ENCODE peak calls at places on chromosomes 1 and 21, in ten cellular contexts. G is HEK293T; I is lower lobe of right lung; Z is A172; W is activated effector memory CD4-positive, alpha-beta T cell treated with anti-CD3 and anti-CD28 coated beads, Interleukin-2, amount 50 U/mL, for 16 hours; T is COR-L47; U is psoas muscle; J is activated CD4-positive, alpha-beta T cell treated with anti-CD3 and anti-CD28 coated beads, Interleukin-2, amount 50 U/mL, for 1 hour; N is GM12891; K is NT2/D1. S is an unnamed sample.

GRCh38 chr21:33975548-33976081 is 60.0 kb upstream of the ATP5PO start:
- DNase-seq in G (no peak), T (no peak), Z (peak), K (no peak), I (no peak), U (no peak), J (peak), N (peak), W (peak), S (no peak)

GRCh38 chr1:169102567-169102966 is 3.9 kb upstream of the ATP1B1 start:
- DNase-seq in J (no peak), N (no peak), T (peak), Z (peak), U (no peak), K (no peak), G (no peak), W (no peak), I (peak), S (peak)

GRCh38 chr1:19892628-19893168 is 10.5 kb downstream of the OTUD3 start:
- DNase-seq in N (no peak), W (no peak), T (no peak), I (no peak), G (no peak), K (no peak), U (no peak), J (no peak), Z (no peak), S (peak)

GRCh38 chr1:234866007-234866866 is 256.3 kb upstream of the IRF2BP2 start:
- DNase-seq in U (peak), T (no peak), W (peak), K (no peak), G (no peak), N (no peak), I (peak), Z (peak), J (no peak), S (peak)

GRCh38 chr1:246161626-246162025 is 345.5 kb downstream of the SMYD3 start:
- DNase-seq in U (no peak), G (no peak), J (no peak), I (no peak), K (no peak), T (no peak), N (no peak), Z (peak), W (no peak), S (peak)

GRCh38 chr1:198686069-198686728 is 47.4 kb downstream of the PTPRC start:
- DNase-seq in G (no peak), K (no peak), I (no peak), N (no peak), T (peak), J (no peak), W (no peak), Z (peak), U (no peak), S (peak)

GRCh38 chr1:184366992-184367391 is 19.8 kb upstream of the C1orf21 start:
- DNase-seq in N (no peak), U (no peak), G (no peak), K (no peak), T (no peak), Z (no peak), I (no peak), W (no peak), J (no peak), S (peak)

GRCh38 chr21:27719226-27719625 is 752.3 kb upstream of the ADAMTS5 start:
- DNase-seq in G (no peak), I (no peak), U (no peak), W (no peak), J (no peak), T (no peak), Z (no peak), K (peak), N (no peak), S (no peak)

GRCh38 chr1:119674835-119675289 is 26.8 kb upstream of the ZNF697 start:
- DNase-seq in K (peak), Z (no peak), W (no peak), U (peak), G (no peak), T (no peak), N (no peak), I (no peak), J (peak), S (peak)

GRCh38 chr1:78676347-78676982 is 26.8 kb downstream of the IFI44 start:
- DNase-seq in J (peak), T (peak), G (peak), Z (peak), N (peak), I (no peak), U (no peak), K (peak), W (peak), S (peak)

GRCh38 chr1:154788241-154788870 is 81.7 kb downstream of the KCNN3 start:
- DNase-seq in G (no peak), T (no peak), U (no peak), Z (no peak), N (no peak), K (no peak), J (no peak), W (no peak), I (no peak), S (no peak)

GRCh38 chr1:235326719-235327558 is 1.0 kb downstream of the ARID4B start:
- DNase-seq in I (peak), U (peak), G (peak), W (peak), Z (peak), K (peak), T (no peak), N (peak), J (peak), S (peak)

S was measured in fibroblast of pulmonary artery.